ENCODE peak calls at places on chromosomes 1 and 21, in nine cellular contexts. X, O, R, F, H, G, A, V and U are unnamed samples.

GRCh38 chr1:88774151-88774556 is 90.1 kb downstream of the PKN2 start:
- DNase-seq in X (no peak), O (no peak), R (peak; percentile 66), F (no peak), H (no peak), G (peak; percentile 43), A (no peak), V (no peak), U (no peak)

GRCh38 chr1:202349263-202349928 is 897 bp downstream of the PPP1R12B start:
- DNase-seq in X (no peak), O (no peak), R (peak; percentile 12), F (no peak), H (no peak), G (peak; percentile 37), A (peak; percentile 78), V (peak; percentile 93), U (no peak)

GRCh38 chr1:204418174-204419063 is 6.8 kb upstream of the PPP1R15B start:
- DNase-seq in X (no peak), O (no peak), R (no peak), F (no peak), H (no peak), G (no peak), A (peak; percentile 66), V (peak; percentile 16), U (no peak)

GRCh38 chr1:156533568-156534220 is 33.1 kb upstream of the MEF2D start:
- DNase-seq in X (no peak), O (no peak), R (peak; percentile 3), F (no peak), H (no peak), G (no peak), A (no peak), V (no peak), U (no peak)

GRCh38 chr1:110888641-110889040 is 15.7 kb downstream of the CD53 start:
- DNase-seq in X (no peak), O (no peak), R (no peak), F (no peak), H (no peak), G (no peak), A (no peak), V (no peak), U (no peak)

GRCh38 chr21:41361786-41362604 is at the start of gene MX2:
- DNase-seq in X (peak; percentile 80), O (no peak), R (peak; percentile 71), F (peak; percentile 88), H (peak; percentile 80), G (no peak), A (peak; percentile 81), V (peak; percentile 40), U (no peak)

GRCh38 chr1:227948493-227949260 is 945 bp upstream of the WNT9A start:
- DNase-seq in X (no peak), O (no peak), R (no peak), F (peak; percentile 26), H (no peak), G (peak; percentile 36), A (no peak), V (no peak), U (no peak)

GRCh38 chr21:36059823-36060158 is 535 bp downstream of the SETD4 start:
- DNase-seq in X (no peak), O (peak; percentile 58), R (peak; percentile 52), F (peak; percentile 46), H (peak; percentile 49), G (no peak), A (no peak), V (peak; percentile 39), U (no peak)

GRCh38 chr1:33155877-33156538 is 25.8 kb downstream of the TRIM62 start:
- DNase-seq in X (no peak), O (no peak), R (no peak), F (no peak), H (no peak), G (no peak), A (no peak), V (no peak), U (no peak)

GRCh38 chr1:5485968-5486665 is 506.1 kb downstream of the NPHP4 start:
- DNase-seq in X (no peak), O (no peak), R (no peak), F (no peak), H (no peak), G (no peak), A (no peak), V (no peak), U (no peak)

GRCh38 chr1:181324797-181325616 is 158.3 kb upstream of the CACNA1E start:
- DNase-seq in X (peak; percentile 17), O (no peak), R (no peak), F (no peak), H (no peak), G (peak; percentile 22), A (no peak), V (no peak), U (no peak)

GRCh38 chr1:177914603-177915002 is 55.3 kb downstream of the SEC16B start:
- DNase-seq in X (no peak), O (no peak), R (no peak), F (no peak), H (no peak), G (no peak), A (peak; percentile 41), V (no peak), U (no peak)

GRCh38 chr1:11653616-11654570 is at the start of gene FBXO2:
- DNase-seq in X (no peak), O (no peak), R (peak; percentile 33), F (no peak), H (no peak), G (peak; percentile 94), A (no peak), V (no peak), U (no peak)

GRCh38 chr1:172640146-172640545 is 18.8 kb upstream of the FASLG start:
- DNase-seq in X (no peak), O (no peak), R (no peak), F (no peak), H (no peak), G (no peak), A (peak; percentile 42), V (no peak), U (no peak)

GRCh38 chr1:30901798-30902652 is 6.5 kb downstream of the SDC3 start:
- DNase-seq in X (no peak), O (no peak), R (no peak), F (peak; percentile 75), H (peak; percentile 52), G (peak; percentile 69), A (no peak), V (no peak), U (no peak)

GRCh38 chr1:233868461-233868860 is 36.0 kb upstream of the SLC35F3 start:
- DNase-seq in X (no peak), O (no peak), R (no peak), F (no peak), H (no peak), G (no peak), A (no peak), V (no peak), U (no peak)

GRCh38 chr1:110132682-110133081 is 17.6 kb upstream of the SLC6A17 start:
- DNase-seq in X (no peak), O (no peak), R (no peak), F (no peak), H (no peak), G (no peak), A (no peak), V (no peak), U (no peak)

GRCh38 chr1:8096105-8097011 is 70.2 kb upstream of the ERRFI1 start:
- DNase-seq in X (no peak), O (no peak), R (no peak), F (no peak), H (no peak), G (no peak), A (peak; percentile 85), V (no peak), U (no peak)

GRCh38 chr1:207993477-207994445 is 82.8 kb upstream of the CD34 start:
- DNase-seq in X (no peak), O (peak; percentile 31), R (no peak), F (no peak), H (no peak), G (peak; percentile 76), A (no peak), V (no peak), U (peak; percentile 43)

GRCh38 chr21:38027901-38028300 is 111.6 kb upstream of the KCNJ6 start:
- DNase-seq in X (no peak), O (no peak), R (no peak), F (no peak), H (no peak), G (no peak), A (no peak), V (peak; percentile 5), U (no peak)

GRCh38 chr21:31656199-31657095 is 3.0 kb upstream of the SOD1 start:
- DNase-seq in X (no peak), O (no peak), R (no peak), F (no peak), H (no peak), G (no peak), A (peak; percentile 47), V (no peak), U (no peak)

GRCh38 chr1:244444854-244445253 is 6.9 kb downstream of the ADSS2 start:
- DNase-seq in X (no peak), O (no peak), R (no peak), F (no peak), H (no peak), G (peak; percentile 43), A (no peak), V (no peak), U (no peak)
- H3K4me3 ChIP-seq in X (no peak overlapping the region), O (no peak overlapping the region), R (no peak overlapping the region), F (no peak overlapping the region), H (no peak overlapping the region), G (no peak overlapping the region), A (no peak overlapping the region), V (no peak overlapping the region), U (no peak overlapping the region)

GRCh38 chr1:113975211-113975895 is 3.9 kb upstream of the OLFML3 start:
- DNase-seq in X (no peak), O (no peak), R (no peak), F (no peak), H (no peak), G (no peak), A (peak; percentile 47), V (peak; percentile 9), U (no peak)
- H3K4me3 ChIP-seq in X (no peak overlapping the region), O (no peak overlapping the region), R (no peak overlapping the region), F (no peak overlapping the region), H (no peak overlapping the region), G (no peak overlapping the region), A (no peak overlapping the region), V (no peak overlapping the region), U (no peak overlapping the region)

GRCh38 chr1:2628933-2629626 is 3.7 kb downstream of the MMEL1 start:
- DNase-seq in X (no peak), O (no peak), R (no peak), F (no peak), H (no peak), G (peak; percentile 86), A (no peak), V (no peak), U (no peak)
- H3K4me3 ChIP-seq in X (no peak overlapping the region), O (no peak overlapping the region), R (no peak overlapping the region), F (no peak overlapping the region), H (no peak overlapping the region), G (peak overlapping the region; percentile 39), A (no peak overlapping the region), V (no peak overlapping the region), U (no peak overlapping the region)

GRCh38 chr1:60716472-60716871 is 365.9 kb upstream of the NFIA start:
- DNase-seq in X (no peak), O (no peak), R (no peak), F (no peak), H (no peak), G (peak; percentile 7), A (no peak), V (no peak), U (no peak)

DNA sequence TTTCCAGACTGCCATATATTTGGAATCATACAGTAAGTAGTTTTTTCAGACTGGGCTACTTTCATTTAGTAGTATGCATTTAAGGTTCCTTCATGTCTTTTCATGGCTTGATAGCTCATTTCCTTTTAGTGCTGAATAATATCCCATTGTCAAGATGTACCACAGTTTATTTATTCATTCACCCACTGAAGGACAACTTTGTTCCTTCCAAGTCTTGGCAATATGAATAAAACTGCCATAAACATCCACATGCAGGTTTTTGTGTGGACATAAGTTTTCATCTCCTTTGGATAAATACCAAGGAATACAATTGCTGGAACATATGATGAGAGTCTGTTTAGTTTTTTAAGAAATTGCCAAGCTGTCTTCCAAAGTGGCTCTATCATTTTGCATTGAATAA is 366.4 kb upstream of the NFIA start:
- DNase-seq in X (no peak), O (no peak), R (no peak), F (no peak), H (no peak), G (no peak), A (no peak), V (no peak), U (no peak)
- H3K4me3 ChIP-seq in X (no peak overlapping the region), O (no peak overlapping the region), R (no peak overlapping the region), F (no peak overlapping the region), H (no peak overlapping the region), G (no peak overlapping the region), A (no peak overlapping the region), V (no peak overlapping the region), U (no peak overlapping the region)